ENCODE peak calls at places on chromosome 11, in nine cellular contexts. K is AG09319; E is heart right ventricle; O is stimulated activated CD4-positive, alpha-beta T cell treated with anti-CD3 and anti-CD28 coated beads, Interleukin-15, amount 100 ng/mL, for 48 hours; P is AML-193; A is C1 segment of cervical spinal cord; I is NCI-H82; J is kidney glomerular epithelial cell; W is GDM1. F is an unnamed sample.

GRCh38 chr11:57364851-57365660 is 15.9 kb downstream of the PRG3 start:
- DNase-seq in P (no peak), E (no peak), W (no peak), I (peak; percentile 27), A (no peak), K (no peak), O (no peak), J (no peak), F (no peak)

GRCh38 chr11:13699041-13699440 is 30.6 kb downstream of the FAR1 start:
- DNase-seq in P (no peak), W (no peak), K (no peak), E (no peak), A (no peak), J (no peak), O (no peak), I (no peak), F (peak; percentile 25)

GRCh38 chr11:46353706-46354105 is 6.4 kb downstream of the DGKZ start:
- DNase-seq in P (no peak), W (no peak), A (no peak), K (no peak), E (no peak), O (no peak), I (no peak), J (no peak), F (no peak)

GRCh38 chr11:6927030-6927617 is 898 bp downstream of the ZNF215 start:
- DNase-seq in I (peak; percentile 5), O (no peak), E (no peak), K (no peak), A (no peak), W (no peak), J (no peak), P (no peak), F (peak; percentile 10)

GRCh38 chr11:123218451-123218850 is 23.4 kb upstream of the CLMP start:
- DNase-seq in W (no peak), A (no peak), E (no peak), K (no peak), J (peak; percentile 51), O (no peak), I (no peak), P (no peak), F (no peak)

GRCh38 chr11:65479184-65480145 is 19.4 kb upstream of the MALAT1 start:
- DNase-seq in P (no peak), I (peak; percentile 65), A (no peak), W (no peak), K (peak; percentile 78), J (no peak), O (no peak), E (peak; percentile 44), F (no peak)

GRCh38 chr11:40125054-40125453 is 1334.4 kb downstream of the LRRC4C start:
- DNase-seq in I (peak; percentile 67), J (peak; percentile 64), W (no peak), A (no peak), O (no peak), P (no peak), E (no peak), K (no peak), F (no peak)

GRCh38 chr11:20156280-20156875 is 3.9 kb downstream of the DBX1 start:
- DNase-seq in P (no peak), A (no peak), E (no peak), J (no peak), W (no peak), I (no peak), O (no peak), K (no peak), F (peak; percentile 24)

GRCh38 chr11:70836071-70836470 is 416.3 kb downstream of the SHANK2 start:
- DNase-seq in P (no peak), A (no peak), J (no peak), W (no peak), O (no peak), I (no peak), E (no peak), K (no peak), F (no peak)

GRCh38 chr11:9310485-9310884 is 3.9 kb downstream of the TMEM41B start:
- DNase-seq in O (no peak), J (no peak), I (no peak), A (no peak), P (no peak), W (no peak), E (no peak), K (no peak), F (no peak)

GRCh38 chr11:86453290-86454030 is 78.8 kb downstream of the CCDC81 start:
- DNase-seq in A (no peak), W (no peak), E (no peak), I (peak; percentile 3), O (no peak), J (no peak), P (no peak), K (no peak), F (no peak)

GRCh38 chr11:779955-780532 is 2.8 kb upstream of the GATD1 start:
- DNase-seq in A (no peak), W (no peak), E (peak; percentile 11), J (no peak), O (no peak), I (no peak), P (no peak), K (no peak), F (no peak)

GRCh38 chr11:87351671-87352070 is 313.9 kb downstream of the TMEM135 start:
- DNase-seq in P (peak; percentile 83), A (no peak), I (no peak), O (no peak), J (no peak), W (peak; percentile 52), E (no peak), K (no peak), F (no peak)

GRCh38 chr11:45880772-45881570 is 4.5 kb upstream of the MAPK8IP1 start:
- DNase-seq in O (no peak), P (no peak), K (no peak), E (no peak), W (no peak), I (peak; percentile 19), A (no peak), J (no peak), F (no peak)

GRCh38 chr11:10490398-10491232 is 35.6 kb downstream of the AMPD3 start:
- DNase-seq in W (no peak), O (no peak), K (peak; percentile 83), J (peak; percentile 91), A (peak; percentile 52), E (peak; percentile 57), I (no peak), P (no peak), F (peak; percentile 48)

GRCh38 chr11:1812801-1813200 is 22.0 kb upstream of the SYT8 start:
- DNase-seq in I (no peak), K (no peak), J (no peak), O (no peak), P (no peak), W (no peak), E (no peak), A (no peak), F (no peak)

GRCh38 chr11:2672553-2673249 is 27.1 kb downstream of the KCNQ1OT1 start:
- DNase-seq in I (no peak), P (no peak), J (no peak), O (no peak), K (no peak), A (no peak), W (no peak), E (no peak), F (no peak)

GRCh38 chr11:74397531-74398243 is 546 bp downstream of the PGM2L1 start:
- DNase-seq in I (peak; percentile 61), J (peak; percentile 85), E (peak; percentile 42), A (peak; percentile 29), W (no peak), O (no peak), P (peak; percentile 62), K (no peak), F (peak; percentile 77)

GRCh38 chr11:88421530-88421929 is 84.0 kb upstream of the CTSC start:
- DNase-seq in A (no peak), P (peak; percentile 84), K (no peak), I (no peak), O (peak; percentile 18), E (no peak), W (peak; percentile 48), J (no peak), F (peak; percentile 28)

GRCh38 chr11:65781152-65781961 is 581 bp upstream of the AP5B1 start:
- DNase-seq in I (peak; percentile 58), J (no peak), P (no peak), E (no peak), O (no peak), K (no peak), W (peak; percentile 40), A (no peak), F (no peak)

GRCh38 chr11:119188887-119189286 is 3.6 kb downstream of the NHERF4 start:
- DNase-seq in W (no peak), E (no peak), P (no peak), I (no peak), J (no peak), A (no peak), O (no peak), K (no peak), F (no peak)

GRCh38 chr11:9091044-9091936 is at the start of gene SCUBE2:
- DNase-seq in K (no peak), A (no peak), P (no peak), W (no peak), E (no peak), J (no peak), O (no peak), I (no peak), F (no peak)

GRCh38 chr11:57424802-57425564 is 1.9 kb downstream of the SLC43A3 start:
- DNase-seq in P (peak; percentile 99), A (peak; percentile 7), O (peak; percentile 89), W (peak; percentile 86), I (peak; percentile 40), J (peak; percentile 45), E (peak; percentile 57), K (no peak), F (peak; percentile 55)

GRCh38 chr11:110509485-110509884 is 79.7 kb downstream of the FDX1 start:
- DNase-seq in O (no peak), E (no peak), I (no peak), K (no peak), J (no peak), W (no peak), A (no peak), P (no peak), F (no peak)

GRCh38 chr11:44125598-44125997 is 30.1 kb downstream of the EXT2 start:
- DNase-seq in A (no peak), K (no peak), O (no peak), P (no peak), I (no peak), J (no peak), E (no peak), W (no peak), F (no peak)

GRCh38 chr11:48129697-48130395 is 86.8 kb upstream of the OR4B1 start:
- DNase-seq in I (no peak), A (no peak), P (no peak), J (no peak), E (no peak), W (no peak), O (no peak), K (no peak), F (no peak)

GRCh38 chr11:57778318-57779037 is 16.9 kb downstream of the CTNND1 start:
- DNase-seq in K (peak; percentile 95), J (peak; percentile 98), W (no peak), E (peak; percentile 88), A (peak; percentile 36), I (peak; percentile 65), O (no peak), P (no peak), F (peak; percentile 98)

GRCh38 chr11:130738618-130739017 is 177.7 kb downstream of the SNX19 start:
- DNase-seq in I (no peak), J (peak; percentile 83), P (no peak), A (no peak), E (no peak), O (no peak), K (peak; percentile 61), W (no peak), F (no peak)

GRCh38 chr11:95453616-95454118 is 222.7 kb upstream of the SESN3 start:
- DNase-seq in J (no peak), E (peak; percentile 68), W (no peak), A (peak; percentile 29), O (no peak), K (no peak), I (peak; percentile 46), P (no peak), F (no peak)

GRCh38 chr11:12286606-12287005 is 90.8 kb upstream of the PARVA start:
- DNase-seq in K (no peak), J (no peak), A (no peak), O (no peak), W (no peak), P (no peak), E (no peak), I (no peak), F (no peak)

GRCh38 chr11:45390407-45390806 is 104.3 kb upstream of the SYT13 start:
- DNase-seq in A (no peak), I (no peak), K (no peak), W (no peak), P (no peak), J (no peak), O (no peak), E (no peak), F (no peak)